ENCODE peak calls at places on chromosomes 5 and 9, in eight cellular contexts. Q, O, K, T, I, F, V and J are unnamed samples.

GRCh38 chr5:177491983-177492746 is 5.2 kb downstream of the PDLIM7 start:
- DNase-seq in Q (no peak), O (no peak), K (no peak), T (no peak), I (no peak), F (no peak), V (no peak), J (no peak)

GRCh38 chr9:135126480-135127187 is 39.2 kb downstream of the OLFM1 start:
- DNase-seq in Q (no peak), O (no peak), K (no peak), T (peak), I (no peak), F (peak), V (no peak), J (no peak)

GRCh38 chr5:100464418-100464817 is 70.8 kb upstream of the FAM174A start:
- DNase-seq in Q (peak), O (peak), K (no peak), T (peak), I (no peak), F (peak), V (no peak), J (peak)

GRCh38 chr5:157857821-157858526 is 971 bp downstream of the CLINT1 start:
- DNase-seq in Q (peak), O (no peak), K (peak), T (peak), I (peak), F (peak), V (no peak), J (no peak)

GRCh38 chr5:891837-892389 is 688 bp downstream of the BRD9 start:
- DNase-seq in Q (peak), O (peak), K (peak), T (peak), I (no peak), F (peak), V (no peak), J (no peak)

GRCh38 chr5:78908173-78908901 is 76.8 kb downstream of the ARSB start:
- DNase-seq in Q (peak), O (peak), K (no peak), T (peak), I (no peak), F (peak), V (peak), J (no peak)

GRCh38 chr5:159330131-159330530 is at the start of gene IL12B:
- DNase-seq in Q (peak), O (peak), K (no peak), T (peak), I (no peak), F (peak), V (no peak), J (no peak)

GRCh38 chr5:65646938-65647337 is 22.1 kb downstream of the SHLD3 start:
- DNase-seq in Q (no peak), O (no peak), K (no peak), T (no peak), I (no peak), F (no peak), V (no peak), J (no peak)